ENCODE peak calls at places on chromosome X, in four cellular contexts. U, W, M and V are unnamed samples.

GRCh38 chrX:130216312-130216711 is 44.5 kb downstream of the RAB33A start:
- DNase-seq in U (no peak), W (no peak), M (peak; percentile 1), V (no peak)

GRCh38 chrX:45986971-45987370 is 558.2 kb downstream of the ZNF674 start:
- DNase-seq in U (no peak), W (no peak), M (no peak), V (no peak)

GRCh38 chrX:117743469-117744251 is 372.9 kb downstream of the KLHL13 start:
- DNase-seq in U (peak; percentile 8), W (no peak), M (no peak), V (no peak)

GRCh38 chrX:48493890-48494364 is 14.9 kb upstream of the PORCN start:
- DNase-seq in U (peak; percentile 47), W (no peak), M (peak; percentile 50), V (no peak)

GRCh38 chrX:47644557-47645091 is 5.7 kb downstream of the ELK1 start:
- DNase-seq in U (no peak), W (no peak), M (peak; percentile 45), V (no peak)

GRCh38 chrX:20116575-20117240 is at the start of gene MAP7D2:
- DNase-seq in U (peak; percentile 11), W (peak; percentile 16), M (no peak), V (no peak)

GRCh38 chrX:31500920-31501319 is 429.1 kb upstream of the FTHL17 start:
- DNase-seq in U (no peak), W (no peak), M (peak; percentile 51), V (no peak)

GRCh38 chrX:49856819-49857218 is 22.5 kb upstream of the USP27X start:
- DNase-seq in U (no peak), W (no peak), M (no peak), V (no peak)

GRCh38 chrX:120428309-120428708 is 40.8 kb downstream of the LAMP2 start:
- DNase-seq in U (no peak), W (no peak), M (peak; percentile 31), V (no peak)

GRCh38 chrX:66200855-66201795 is 37.1 kb downstream of the HEPH start:
- DNase-seq in U (no peak), W (no peak), M (peak; percentile 17), V (no peak)

GRCh38 chrX:38279188-38279587 is 48.1 kb downstream of the RPGR start:
- DNase-seq in U (no peak), W (no peak), M (peak; percentile 9), V (no peak)

GRCh38 chrX:81377329-81377728 is 175.4 kb downstream of the SH3BGRL start:
- DNase-seq in U (peak; percentile 2), W (peak; percentile 2), M (peak; percentile 51), V (no peak)

GRCh38 chrX:48626401-48627298 is 29.4 kb downstream of the WDR13 start:
- DNase-seq in U (no peak), W (no peak), M (no peak), V (no peak)

GRCh38 chrX:49844622-49845021 is 15.5 kb downstream of the PAGE4 start:
- DNase-seq in U (no peak), W (no peak), M (no peak), V (no peak)

GRCh38 chrX:70826715-70827114 is 81.8 kb downstream of the TEX11 start:
- DNase-seq in U (no peak), W (no peak), M (no peak), V (no peak)

GRCh38 chrX:148049441-148049840 is 68.3 kb downstream of the FMR1NB start:
- DNase-seq in U (peak; percentile 3), W (peak; percentile 21), M (peak; percentile 45), V (no peak)

GRCh38 chrX:30219372-30219771 is 4.0 kb downstream of the MAGEB2 start:
- DNase-seq in U (no peak), W (no peak), M (no peak), V (no peak)

GRCh38 chrX:66200050-66200664 is 36.1 kb downstream of the HEPH start:
- DNase-seq in U (no peak), W (no peak), M (no peak), V (no peak)

GRCh38 chrX:53257166-53257565 is 24.2 kb downstream of the IQSEC2 start:
- DNase-seq in U (no peak), W (no peak), M (no peak), V (no peak)

GRCh38 chrX:17741123-17741511 is 3.8 kb downstream of the SCML1 start:
- DNase-seq in U (no peak), W (no peak), M (no peak), V (no peak)

GRCh38 chrX:19684265-19684664 is 169.0 kb upstream of the MAP3K15 start:
- DNase-seq in U (no peak), W (no peak), M (no peak), V (no peak)

GRCh38 chrX:143632625-143633387 is 3.1 kb downstream of the SLITRK4 start:
- DNase-seq in U (no peak), W (no peak), M (peak; percentile 37), V (no peak)

GRCh38 chrX:112521658-112522057 is 158.1 kb downstream of the LHFPL1 start:
- DNase-seq in U (no peak), W (no peak), M (no peak), V (no peak)

GRCh38 chrX:3576886-3577516 is 136.4 kb downstream of the PRKX start:
- DNase-seq in U (no peak), W (no peak), M (peak; percentile 93), V (no peak)

GRCh38 chrX:139766545-139766983 is 58.6 kb upstream of the MCF2 start:
- DNase-seq in U (no peak), W (peak; percentile 6), M (no peak), V (no peak)

GRCh38 chrX:23493941-23494374 is 159.3 kb downstream of the PTCHD1 start:
- DNase-seq in U (no peak), W (no peak), M (no peak), V (no peak)

GRCh38 chrX:103792916-103793540 is 16.4 kb downstream of the PLP1 start:
- DNase-seq in U (no peak), W (no peak), M (peak; percentile 85), V (no peak)

GRCh38 chrX:119236599-119237525 is 777 bp downstream of the PGRMC1 start:
- DNase-seq in U (peak; percentile 15), W (no peak), M (peak; percentile 66), V (peak; percentile 15)

GRCh38 chrX:108736509-108737479 is at the start of gene IRS4:
- DNase-seq in U (peak; percentile 62), W (peak; percentile 7), M (no peak), V (peak; percentile 70)

GRCh38 chrX:68942797-68943196 is 114.0 kb downstream of the EFNB1 start:
- DNase-seq in U (no peak), W (no peak), M (no peak), V (no peak)

GRCh38 chrX:68945603-68946228 is 116.9 kb downstream of the EFNB1 start:
- DNase-seq in U (peak; percentile 19), W (no peak), M (peak; percentile 83), V (peak; percentile 8)

GRCh38 chrX:68944211-68944610 is 115.4 kb downstream of the EFNB1 start:
- DNase-seq in U (no peak), W (no peak), M (no peak), V (peak; percentile 2)

GRCh38 chrX:68945081-68945602 is 116.3 kb downstream of the EFNB1 start:
- DNase-seq in U (no peak), W (no peak), M (no peak), V (no peak)

GRCh38 chrX:68947882-68948605 is 119.2 kb downstream of the EFNB1 start:
- DNase-seq in U (no peak), W (no peak), M (peak; percentile 24), V (no peak)
- TF ChIP-seq CTCF in U (no peak), W (no peak), M (no peak), V (no peak)

GRCh38 chrX:71954458-71954857 is 43.8 kb downstream of the NHSL2 start:
- DNase-seq in U (no peak), W (no peak), M (no peak), V (no peak)
- TF ChIP-seq CTCF in U (no peak), W (no peak), M (no peak), V (no peak)

GRCh38 chrX:154980330-154981115 is 42.0 kb downstream of the F8 start:
- DNase-seq in U (peak; percentile 63), W (peak; percentile 44), M (peak; percentile 69), V (peak; percentile 39)
- TF ChIP-seq CTCF in U (no peak), W (peak; percentile 51), M (peak; percentile 56), V (peak; percentile 69)

GRCh38 chrX:92231391-92231790 is 452.2 kb downstream of the PCDH11X start:
- DNase-seq in U (no peak), W (no peak), M (no peak), V (no peak)

GRCh38 chrX:92230628-92231027 is 451.5 kb downstream of the PCDH11X start:
- DNase-seq in U (no peak), W (no peak), M (no peak), V (no peak)

DNA sequence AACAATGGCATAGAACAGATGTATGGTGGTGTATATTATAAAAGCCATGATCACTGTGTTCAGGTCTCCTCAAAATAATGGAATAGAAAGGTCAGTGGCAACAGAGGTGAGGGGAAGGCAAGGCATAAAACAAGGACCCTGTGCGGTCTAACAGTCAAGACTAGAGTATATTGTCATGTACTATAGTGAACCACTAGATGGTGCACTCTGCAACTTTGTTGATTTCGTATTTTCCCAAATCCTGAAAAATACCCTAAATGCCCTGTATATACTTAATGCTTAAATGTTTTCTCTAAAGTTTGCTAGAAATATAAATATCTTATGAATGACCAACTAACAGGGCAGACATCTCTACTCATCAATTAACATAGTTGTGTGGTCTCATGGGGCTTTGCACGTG is 453.0 kb downstream of the PCDH11X start:
- DNase-seq in U (peak; percentile 2), W (no peak), M (peak; percentile 24), V (no peak)
- TF ChIP-seq CTCF in U (peak; percentile 42), W (no peak), M (peak; percentile 19), V (peak; percentile 70)

DNA sequence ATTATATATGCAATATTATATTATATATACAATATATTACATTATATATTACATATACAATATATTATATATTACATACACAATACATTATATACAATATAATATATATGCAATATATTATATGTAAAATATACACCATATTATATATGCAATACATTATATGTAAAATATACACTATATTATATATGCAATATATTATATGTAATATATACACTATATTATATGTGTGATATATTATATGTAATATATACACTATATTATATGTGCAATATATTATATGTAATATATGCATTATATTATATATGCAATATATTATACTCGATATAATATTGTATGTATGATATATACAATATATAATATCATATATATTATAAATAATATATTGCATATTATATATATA is 457.4 kb downstream of the SMARCA1 start:
- DNase-seq in U (no peak), W (no peak), M (no peak), V (no peak)
- TF ChIP-seq CTCF in U (no peak), W (no peak), M (no peak), V (no peak)

DNA sequence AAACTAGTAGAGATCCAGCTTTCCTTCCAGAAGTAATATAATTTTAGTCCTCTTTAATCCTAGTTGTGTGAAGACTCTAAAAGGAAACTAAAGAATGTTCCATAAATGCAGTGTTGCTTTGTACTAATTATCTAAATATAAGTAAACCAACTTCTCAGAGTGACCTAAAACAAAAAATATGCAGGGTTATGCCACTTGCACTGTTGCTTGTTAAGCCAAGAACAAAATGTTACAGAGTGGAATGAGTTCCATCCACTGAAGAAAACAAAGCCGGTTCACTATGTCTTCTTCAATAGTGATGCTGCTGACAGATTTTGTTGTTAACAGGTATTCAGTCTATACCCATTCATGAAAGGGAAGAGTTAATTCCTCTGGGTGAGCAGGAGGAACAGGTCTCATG is 252.0 kb upstream of the DIAPH2 start:
- DNase-seq in U (no peak), W (no peak), M (peak; percentile 55), V (no peak)
- TF ChIP-seq CTCF in U (no peak), W (no peak), M (no peak), V (no peak)

GRCh38 chrX:10893976-10894375 is 217.2 kb upstream of the HCCS start:
- DNase-seq in U (no peak), W (no peak), M (no peak), V (no peak)
- TF ChIP-seq CTCF in U (no peak), W (no peak), M (no peak), V (no peak)

GRCh38 chrX:106170318-106170717 is 2.2 kb downstream of the PWWP3B start:
- DNase-seq in U (no peak), W (no peak), M (peak; percentile 4), V (no peak)
- TF ChIP-seq CTCF in U (no peak), W (no peak), M (no peak), V (peak; percentile 34)